ENCODE peak calls at places on chromosomes 12 and 14, in ten cellular contexts. X is OCI-LY7, S is adrenal gland, W is HAP-1, E is LoVo, B is epithelial cell of proximal tubule, M is NCI-H526, H is cardiac muscle cell, V is progenitor cell of endocrine pancreas, A is GM04503. O is an unnamed sample.

GRCh38 chr14:101055106-101055662 is 151.7 kb upstream of the RTL1 start:
- DNase-seq in X (no peak), H (no peak), A (no peak), E (no peak), V (no peak), B (no peak), W (no peak), M (no peak), S (no peak), O (no peak)

GRCh38 chr12:115798309-115798917 is 479.1 kb downstream of the MED13L start:
- DNase-seq in V (no peak), B (no peak), H (no peak), A (no peak), W (no peak), M (no peak), E (no peak), X (no peak), S (no peak), O (no peak)

GRCh38 chr12:57456737-57457490 is 1.8 kb downstream of the INHBE start:
- DNase-seq in M (no peak), X (no peak), H (no peak), A (no peak), B (no peak), V (no peak), S (no peak), E (no peak), W (no peak), O (no peak)

GRCh38 chr12:89789862-89790261 is 81.2 kb upstream of the ATP2B1 start:
- DNase-seq in E (no peak), X (peak; percentile 74), H (peak; percentile 55), W (no peak), A (peak; percentile 33), S (no peak), M (no peak), V (no peak), B (no peak), O (no peak)

GRCh38 chr14:98959958-98960616 is 311.9 kb downstream of the BCL11B start:
- DNase-seq in A (no peak), X (no peak), V (no peak), M (peak; percentile 44), H (no peak), W (no peak), S (no peak), E (no peak), B (no peak), O (no peak)

GRCh38 chr14:92435154-92435553 is 78.4 kb upstream of the RIN3 start:
- DNase-seq in V (no peak), A (no peak), H (no peak), W (no peak), M (no peak), S (no peak), X (no peak), E (no peak), B (no peak), O (no peak)

GRCh38 chr14:101982621-101983020 is 18.2 kb downstream of the DYNC1H1 start:
- DNase-seq in M (no peak), S (no peak), X (no peak), E (no peak), W (no peak), H (no peak), A (no peak), V (no peak), B (no peak), O (no peak)

GRCh38 chr12:90801776-90802175 is 153.2 kb downstream of the CCER1 start:
- DNase-seq in M (no peak), X (no peak), S (no peak), A (peak; percentile 26), V (no peak), E (peak; percentile 28), H (peak; percentile 5), W (no peak), B (peak; percentile 66), O (peak; percentile 1)

GRCh38 chr12:1787714-1788113 is 32.7 kb upstream of the LRTM2 start:
- DNase-seq in S (no peak), M (no peak), E (no peak), X (no peak), A (no peak), V (no peak), B (no peak), W (no peak), H (no peak), O (no peak)

GRCh38 chr12:101570022-101570421 is 24.7 kb upstream of the MYBPC1 start:
- DNase-seq in A (peak; percentile 13), V (no peak), X (peak; percentile 31), M (peak; percentile 78), B (peak; percentile 22), W (peak; percentile 40), S (no peak), H (peak; percentile 64), E (peak; percentile 64), O (no peak)

O was measured in epithelial cell of prostate.